ENCODE peak calls at places on chromosomes 11 and 22, in eight cellular contexts. T is fibroblast of pulmonary artery, W is adrenal gland, Q is psoas muscle, H is PC-9, R is HAP-1, D is brain microvascular endothelial cell, I is IMR-90. Y is an unnamed sample.

GRCh38 chr11:7020183-7020917 is at the start of the genes NLRP14 and ZNF214:
- DNase-seq in T (peak; percentile 94), W (peak; percentile 95), Q (peak; percentile 93), H (no peak), R (peak; percentile 90), D (peak; percentile 90), I (peak; percentile 89), Y (peak; percentile 88)

GRCh38 chr11:72789493-72790131 is 4.2 kb downstream of the STARD10 start:
- DNase-seq in T (peak; percentile 40), W (no peak), Q (no peak), H (peak; percentile 79), R (no peak), D (peak; percentile 38), I (peak; percentile 52), Y (no peak)

GRCh38 chr11:69253028-69253427 is 40.9 kb upstream of the MYEOV start:
- DNase-seq in T (peak; percentile 39), W (no peak), Q (no peak), H (peak; percentile 61), R (no peak), D (peak; percentile 69), I (peak; percentile 73), Y (no peak)

GRCh38 chr11:112889446-112889845 is 71.8 kb upstream of the NCAM1 start:
- DNase-seq in T (no peak), W (no peak), Q (no peak), H (no peak), R (no peak), D (no peak), I (no peak), Y (no peak)

GRCh38 chr11:130634186-130634585 is 185.7 kb downstream of the ADAMTS15 start:
- DNase-seq in T (no peak), W (no peak), Q (no peak), H (no peak), R (no peak), D (no peak), I (no peak), Y (no peak)

GRCh38 chr11:118706546-118706825 is 27.0 kb upstream of the TREH start:
- DNase-seq in T (no peak), W (no peak), Q (no peak), H (no peak), R (no peak), D (no peak), I (no peak), Y (no peak)

GRCh38 chr22:37566903-37567798 is 6.9 kb downstream of the CDC42EP1 start:
- DNase-seq in T (peak; percentile 69), W (peak; percentile 86), Q (peak; percentile 80), H (peak; percentile 98), R (peak; percentile 84), D (no peak), I (peak; percentile 46), Y (peak; percentile 79)

GRCh38 chr22:30347255-30347892 is 9.3 kb downstream of the SF3A1 start:
- DNase-seq in T (no peak), W (no peak), Q (no peak), H (no peak), R (no peak), D (no peak), I (no peak), Y (no peak)

GRCh38 chr22:43168416-43169309 is 17.3 kb downstream of the TSPO start:
- DNase-seq in T (peak; percentile 65), W (no peak), Q (no peak), H (peak; percentile 13), R (no peak), D (peak; percentile 55), I (peak; percentile 32), Y (no peak)

GRCh38 chr22:43166132-43166930 is 15.0 kb downstream of the TSPO start:
- DNase-seq in T (no peak), W (no peak), Q (no peak), H (no peak), R (no peak), D (no peak), I (no peak), Y (no peak)

GRCh38 chr22:43169310-43170130 is 17.4 kb downstream of the TTLL12 start:
- DNase-seq in T (no peak), W (no peak), Q (no peak), H (peak; percentile 18), R (no peak), D (no peak), I (no peak), Y (no peak)

GRCh38 chr22:43164636-43165035 is 13.3 kb downstream of the TSPO start:
- DNase-seq in T (no peak), W (no peak), Q (no peak), H (peak; percentile 24), R (peak; percentile 42), D (no peak), I (no peak), Y (no peak)

GRCh38 chr22:43167001-43167589 is 15.7 kb downstream of the TSPO start:
- DNase-seq in T (no peak), W (no peak), Q (no peak), H (no peak), R (no peak), D (no peak), I (no peak), Y (no peak)
- H3K4me3 ChIP-seq in T (no peak overlapping the region), W (no peak overlapping the region), Q (no peak overlapping the region), H (no peak overlapping the region), R (no peak overlapping the region), D (no peak overlapping the region), I (no peak overlapping the region), Y (no peak overlapping the region)

DNA sequence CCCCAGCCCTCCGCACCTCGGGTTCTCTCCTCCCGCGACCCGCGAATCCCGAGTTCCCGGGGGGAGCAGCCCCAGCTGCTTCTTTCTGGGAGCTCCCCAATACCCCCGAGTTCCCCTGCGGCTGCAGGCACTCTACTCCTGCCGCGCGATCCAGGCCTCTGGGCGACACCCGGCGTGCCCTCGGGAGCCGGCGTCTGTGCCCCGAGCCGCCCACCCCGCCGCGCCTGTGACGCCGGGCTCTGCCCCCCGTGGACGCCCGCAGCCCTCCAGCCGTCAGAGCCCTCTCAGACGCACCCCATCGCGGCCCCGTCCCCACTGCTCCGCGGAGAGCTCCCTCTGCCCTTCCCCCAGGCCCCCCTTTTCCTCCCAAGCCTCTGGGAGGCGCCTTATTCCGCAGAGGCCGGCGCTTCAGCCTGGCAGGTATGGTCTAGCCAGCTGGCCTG is 422 bp downstream of the GLB1L2 start:
- DNase-seq in T (no peak), W (no peak), Q (no peak), H (no peak), R (peak; percentile 57), D (no peak), I (no peak), Y (peak; percentile 66)
- H3K4me3 ChIP-seq in T (peak overlapping the region; percentile 42), W (peak overlapping the region; percentile 13), Q (peak overlapping the region; percentile 78), H (peak overlapping the region; percentile 99), R (peak overlapping the region; percentile 70), D (peak overlapping the region; percentile 41), I (no peak overlapping the region), Y (peak overlapping the region; percentile 90)

GRCh38 chr11:65334696-65335295 is 1.1 kb downstream of the DPF2 start:
- DNase-seq in T (peak; percentile 26), W (no peak), Q (no peak), H (no peak), R (no peak), D (no peak), I (no peak), Y (no peak)

GRCh38 chr11:65340226-65340625 is 6.6 kb downstream of the DPF2 start:
- DNase-seq in T (no peak), W (no peak), Q (no peak), H (no peak), R (no peak), D (no peak), I (no peak), Y (no peak)

DNA sequence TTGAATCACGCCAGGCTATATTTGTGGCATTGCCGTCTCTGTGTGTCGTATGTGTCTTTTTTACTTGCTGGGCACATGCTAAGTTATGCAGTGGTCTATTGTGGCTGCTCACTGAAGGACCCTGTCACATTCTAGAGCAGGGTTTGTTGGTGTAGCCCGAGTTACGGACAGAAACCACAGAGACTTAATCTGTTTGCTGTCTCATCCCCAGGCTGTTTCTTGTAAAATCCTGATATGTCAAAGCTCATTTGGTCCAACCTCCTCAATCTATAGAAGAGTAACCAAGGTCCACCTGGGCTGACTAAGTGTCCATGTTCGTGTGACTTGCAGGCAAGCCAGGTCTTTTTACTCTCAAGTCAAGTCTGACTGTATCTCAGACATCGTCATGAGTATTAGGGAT is 5.0 kb downstream of the DPF2 start:
- DNase-seq in T (no peak), W (no peak), Q (no peak), H (no peak), R (no peak), D (no peak), I (no peak), Y (no peak)
- H3K4me3 ChIP-seq in T (no peak overlapping the region), W (no peak overlapping the region), Q (no peak overlapping the region), H (no peak overlapping the region), R (no peak overlapping the region), D (no peak overlapping the region), I (no peak overlapping the region), Y (no peak overlapping the region)

GRCh38 chr22:50251472-50252054 is 498 bp upstream of the HDAC10 start:
- DNase-seq in T (no peak), W (no peak), Q (no peak), H (no peak), R (no peak), D (no peak), I (no peak), Y (no peak)

GRCh38 chr22:50250555-50251471 is at the start of gene HDAC10:
- DNase-seq in T (peak; percentile 73), W (peak; percentile 77), Q (peak; percentile 80), H (peak; percentile 72), R (peak; percentile 91), D (peak; percentile 67), I (peak; percentile 74), Y (peak; percentile 91)

GRCh38 chr22:50253046-50253580 is 2.0 kb upstream of the HDAC10 start:
- DNase-seq in T (no peak), W (no peak), Q (no peak), H (no peak), R (no peak), D (no peak), I (no peak), Y (no peak)

GRCh38 chr22:50253941-50254340 is 2.9 kb upstream of the HDAC10 start:
- DNase-seq in T (no peak), W (no peak), Q (no peak), H (no peak), R (no peak), D (no peak), I (no peak), Y (no peak)

GRCh38 chr22:50252081-50253045 is 1.3 kb upstream of the HDAC10 start:
- DNase-seq in T (peak; percentile 66), W (peak; percentile 78), Q (peak; percentile 76), H (peak; percentile 74), R (peak; percentile 75), D (peak; percentile 55), I (peak; percentile 52), Y (peak; percentile 69)
- H3K4me3 ChIP-seq in T (no peak overlapping the region), W (no peak overlapping the region), Q (no peak overlapping the region), H (no peak overlapping the region), R (no peak overlapping the region), D (no peak overlapping the region), I (no peak overlapping the region), Y (no peak overlapping the region)

GRCh38 chr11:114377612-114378267 is 22.6 kb downstream of the C11orf71 start:
- DNase-seq in T (peak; percentile 44), W (no peak), Q (no peak), H (no peak), R (no peak), D (peak; percentile 41), I (peak; percentile 87), Y (no peak)
- H3K4me3 ChIP-seq in T (no peak overlapping the region), W (no peak overlapping the region), Q (no peak overlapping the region), H (no peak overlapping the region), R (no peak overlapping the region), D (no peak overlapping the region), I (no peak overlapping the region), Y (no peak overlapping the region)